ENCODE peak calls at places on chromosomes 12 and 14, in six cellular contexts. D is HS-27A; G is iris pigment epithelial cell; S is activated CD4-positive, alpha-beta T cell treated with anti-CD3 and anti-CD28 coated beads, Interleukin-2, amount 50 U/mL, for 48 hours; X is NCI-H2081; J is Kasumi-1. M is an unnamed sample.

GRCh38 chr14:69355955-69356321 is 42.2 kb downstream of the ERH start:
- DNase-seq in S (no peak), X (no peak), D (no peak), G (peak), J (no peak), M (no peak)

GRCh38 chr12:20237091-20237490 is 131.2 kb upstream of the PDE3A start:
- DNase-seq in J (no peak), X (no peak), S (no peak), D (no peak), G (no peak), M (no peak)

GRCh38 chr14:71472281-71472960 is 459.8 kb upstream of the RGS6 start:
- DNase-seq in S (no peak), X (no peak), G (peak), J (no peak), D (no peak), M (no peak)

GRCh38 chr12:5022465-5023061 is 21.1 kb upstream of the KCNA5 start:
- DNase-seq in J (no peak), X (peak), G (peak), S (peak), D (peak), M (peak)

GRCh38 chr12:52156310-52156709 is 35.5 kb downstream of the KRT80 start:
- DNase-seq in S (no peak), G (no peak), J (no peak), D (no peak), X (no peak), M (no peak)

GRCh38 chr12:114835031-114835430 is 151.1 kb upstream of the TBX3 start:
- DNase-seq in X (no peak), G (peak), S (no peak), J (no peak), D (no peak), M (no peak)

GRCh38 chr12:101685121-101685520 is 12.3 kb upstream of the CHPT1 start:
- DNase-seq in S (no peak), X (no peak), D (no peak), G (no peak), J (no peak), M (no peak)

GRCh38 chr12:111597731-111598636 is 1.1 kb downstream of the ATXN2 start:
- DNase-seq in X (peak), J (peak), D (no peak), G (peak), S (peak), M (peak)

GRCh38 chr14:78005325-78005724 is 164.8 kb upstream of the NRXN3 start:
- DNase-seq in S (no peak), J (peak), G (peak), X (peak), D (no peak), M (peak)